ENCODE peak calls at places on chromosome 3, in four cellular contexts. One of them, this sample, is unnamed.

GRCh38 chr3:156379327-156379726 is 175.6 kb downstream of the SSR3 start:
- DNase-seq in fibroblast of lung: no peak
- DNase-seq in ovary: no peak
- DNase-seq in naive thymus-derived CD4-positive, alpha-beta T cell: no peak
- DNase-seq in this sample: no peak

GRCh38 chr3:7275396-7275795 is 414.5 kb downstream of the GRM7 start:
- DNase-seq in fibroblast of lung: no peak
- DNase-seq in ovary: no peak
- DNase-seq in naive thymus-derived CD4-positive, alpha-beta T cell: no peak
- DNase-seq in this sample: no peak

GRCh38 chr3:10164546-10165393 is at the start of gene IRAK2:
- DNase-seq in fibroblast of lung: peak; percentile 43
- DNase-seq in ovary: peak; percentile 82
- DNase-seq in naive thymus-derived CD4-positive, alpha-beta T cell: peak; percentile 57
- DNase-seq in this sample: no peak

GRCh38 chr3:31878231-31878838 is 102.7 kb downstream of the OSBPL10 start:
- DNase-seq in fibroblast of lung: peak; percentile 32
- DNase-seq in ovary: no peak
- DNase-seq in naive thymus-derived CD4-positive, alpha-beta T cell: no peak
- DNase-seq in this sample: no peak

GRCh38 chr3:109803274-109803673 is 465.9 kb upstream of the DPPA4 start:
- DNase-seq in fibroblast of lung: no peak
- DNase-seq in ovary: no peak
- DNase-seq in naive thymus-derived CD4-positive, alpha-beta T cell: no peak
- DNase-seq in this sample: no peak

GRCh38 chr3:132004571-132004970 is 30.2 kb downstream of the CPNE4 start:
- DNase-seq in fibroblast of lung: peak; percentile 13
- DNase-seq in ovary: no peak
- DNase-seq in naive thymus-derived CD4-positive, alpha-beta T cell: no peak
- DNase-seq in this sample: no peak

GRCh38 chr3:146250449-146251382 is at the start of gene PLSCR4:
- DNase-seq in fibroblast of lung: peak; percentile 82
- DNase-seq in ovary: peak; percentile 91
- DNase-seq in naive thymus-derived CD4-positive, alpha-beta T cell: no peak
- DNase-seq in this sample: peak; percentile 28

GRCh38 chr3:117548600-117548999 is 839.0 kb downstream of the TUSC7 start:
- DNase-seq in fibroblast of lung: peak; percentile 27
- DNase-seq in ovary: no peak
- DNase-seq in naive thymus-derived CD4-positive, alpha-beta T cell: no peak
- DNase-seq in this sample: no peak

GRCh38 chr3:70885636-70886035 is 573.2 kb upstream of the MDFIC2 start:
- DNase-seq in fibroblast of lung: no peak
- DNase-seq in ovary: no peak
- DNase-seq in naive thymus-derived CD4-positive, alpha-beta T cell: no peak
- DNase-seq in this sample: no peak

GRCh38 chr3:128505771-128506170 is 12.8 kb upstream of the GATA2 start:
- DNase-seq in fibroblast of lung: no peak
- DNase-seq in ovary: no peak
- DNase-seq in naive thymus-derived CD4-positive, alpha-beta T cell: no peak
- DNase-seq in this sample: no peak

GRCh38 chr3:64150527-64151238 is 74.6 kb downstream of the PRICKLE2 start:
- DNase-seq in fibroblast of lung: peak; percentile 97
- DNase-seq in ovary: peak; percentile 47
- DNase-seq in naive thymus-derived CD4-positive, alpha-beta T cell: no peak
- DNase-seq in this sample: peak; percentile 73

GRCh38 chr3:128413003-128413370 is 53.7 kb downstream of the DNAJB8 start:
- DNase-seq in fibroblast of lung: no peak
- DNase-seq in ovary: no peak
- DNase-seq in naive thymus-derived CD4-positive, alpha-beta T cell: no peak
- DNase-seq in this sample: no peak

GRCh38 chr3:55489804-55490132 is 2.7 kb upstream of the WNT5A start:
- DNase-seq in fibroblast of lung: no peak
- DNase-seq in ovary: peak; percentile 57
- DNase-seq in naive thymus-derived CD4-positive, alpha-beta T cell: no peak
- DNase-seq in this sample: peak; percentile 16

GRCh38 chr3:174089592-174089991 is 692.0 kb downstream of the NLGN1 start:
- DNase-seq in fibroblast of lung: no peak
- DNase-seq in ovary: no peak
- DNase-seq in naive thymus-derived CD4-positive, alpha-beta T cell: no peak
- DNase-seq in this sample: no peak

GRCh38 chr3:14439501-14440167 is 37.2 kb downstream of the SLC6A6 start:
- DNase-seq in fibroblast of lung: peak; percentile 57
- DNase-seq in ovary: peak; percentile 80
- DNase-seq in naive thymus-derived CD4-positive, alpha-beta T cell: no peak
- DNase-seq in this sample: no peak

GRCh38 chr3:64220161-64220560 is 5.1 kb downstream of the PRICKLE2 start:
- DNase-seq in fibroblast of lung: peak; percentile 77
- DNase-seq in ovary: no peak
- DNase-seq in naive thymus-derived CD4-positive, alpha-beta T cell: no peak
- DNase-seq in this sample: peak; percentile 30

GRCh38 chr3:53073553-53074365 is 27.9 kb upstream of the SFMBT1 start:
- DNase-seq in fibroblast of lung: no peak
- DNase-seq in ovary: peak; percentile 35
- DNase-seq in naive thymus-derived CD4-positive, alpha-beta T cell: no peak
- DNase-seq in this sample: no peak

GRCh38 chr3:11391172-11391879 is 119.1 kb downstream of the ATG7 start:
- DNase-seq in fibroblast of lung: no peak
- DNase-seq in ovary: no peak
- DNase-seq in naive thymus-derived CD4-positive, alpha-beta T cell: no peak
- DNase-seq in this sample: no peak

GRCh38 chr3:148184798-148185197 is 512.9 kb upstream of the AGTR1 start:
- DNase-seq in fibroblast of lung: no peak
- DNase-seq in ovary: no peak
- DNase-seq in naive thymus-derived CD4-positive, alpha-beta T cell: no peak
- DNase-seq in this sample: no peak
- H3K27ac ChIP-seq in fibroblast of lung: no peak overlapping the region
- H3K27ac ChIP-seq in ovary: no peak overlapping the region
- H3K27ac ChIP-seq in naive thymus-derived CD4-positive, alpha-beta T cell: no peak overlapping the region
- H3K27ac ChIP-seq in this sample: no peak overlapping the region

DNA sequence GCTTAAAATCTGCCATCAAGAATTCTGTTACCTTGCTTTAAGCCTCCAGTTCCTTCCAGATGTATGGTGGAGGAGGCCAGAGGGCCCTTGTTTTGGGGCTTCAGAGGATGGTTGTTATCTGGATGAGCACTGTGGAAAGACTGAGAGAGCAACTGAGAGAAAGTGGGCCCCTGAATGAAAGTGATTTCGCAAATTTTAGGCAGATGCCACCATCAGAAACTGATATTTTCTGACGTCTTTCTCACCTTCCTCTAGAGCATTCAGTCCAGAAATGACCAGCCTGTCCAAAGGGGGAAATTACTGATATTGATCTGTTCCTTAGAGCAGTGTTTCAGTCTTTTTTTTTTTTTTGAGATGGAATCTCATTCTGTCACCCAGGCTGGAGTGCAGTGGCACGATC is 13.4 kb downstream of the B3GNT5 start:
- DNase-seq in fibroblast of lung: no peak
- DNase-seq in ovary: no peak
- DNase-seq in naive thymus-derived CD4-positive, alpha-beta T cell: no peak
- DNase-seq in this sample: no peak
- H3K27ac ChIP-seq in fibroblast of lung: no peak overlapping the region
- H3K27ac ChIP-seq in ovary: no peak overlapping the region
- H3K27ac ChIP-seq in naive thymus-derived CD4-positive, alpha-beta T cell: no peak overlapping the region
- H3K27ac ChIP-seq in this sample: peak overlapping the region; percentile 95

GRCh38 chr3:185400866-185401265 is 37.9 kb downstream of the MAP3K13 start:
- DNase-seq in fibroblast of lung: no peak
- DNase-seq in ovary: no peak
- DNase-seq in naive thymus-derived CD4-positive, alpha-beta T cell: no peak
- DNase-seq in this sample: peak; percentile 4

GRCh38 chr3:185399629-185400339 is 36.8 kb downstream of the MAP3K13 start:
- DNase-seq in fibroblast of lung: no peak
- DNase-seq in ovary: no peak
- DNase-seq in naive thymus-derived CD4-positive, alpha-beta T cell: no peak
- DNase-seq in this sample: no peak

GRCh38 chr3:185401319-185401955 is 38.5 kb downstream of the MAP3K13 start:
- DNase-seq in fibroblast of lung: peak; percentile 75
- DNase-seq in ovary: no peak
- DNase-seq in naive thymus-derived CD4-positive, alpha-beta T cell: no peak
- DNase-seq in this sample: no peak

GRCh38 chr3:185402561-185402960 is 39.6 kb downstream of the MAP3K13 start:
- DNase-seq in fibroblast of lung: peak; percentile 65
- DNase-seq in ovary: no peak
- DNase-seq in naive thymus-derived CD4-positive, alpha-beta T cell: no peak
- DNase-seq in this sample: peak; percentile 45

GRCh38 chr3:185400340-185400667 is 37.4 kb downstream of the MAP3K13 start:
- DNase-seq in fibroblast of lung: peak; percentile 31
- DNase-seq in ovary: no peak
- DNase-seq in naive thymus-derived CD4-positive, alpha-beta T cell: no peak
- DNase-seq in this sample: peak; percentile 2
- H3K27ac ChIP-seq in fibroblast of lung: no peak overlapping the region
- H3K27ac ChIP-seq in ovary: no peak overlapping the region
- H3K27ac ChIP-seq in naive thymus-derived CD4-positive, alpha-beta T cell: no peak overlapping the region
- H3K27ac ChIP-seq in this sample: no peak overlapping the region

GRCh38 chr3:48567500-48567899 is 3.9 kb upstream of the UCN2 start:
- DNase-seq in fibroblast of lung: no peak
- DNase-seq in ovary: no peak
- DNase-seq in naive thymus-derived CD4-positive, alpha-beta T cell: no peak
- DNase-seq in this sample: no peak
- H3K27ac ChIP-seq in fibroblast of lung: no peak overlapping the region
- H3K27ac ChIP-seq in ovary: no peak overlapping the region
- H3K27ac ChIP-seq in naive thymus-derived CD4-positive, alpha-beta T cell: no peak overlapping the region
- H3K27ac ChIP-seq in this sample: no peak overlapping the region

DNA sequence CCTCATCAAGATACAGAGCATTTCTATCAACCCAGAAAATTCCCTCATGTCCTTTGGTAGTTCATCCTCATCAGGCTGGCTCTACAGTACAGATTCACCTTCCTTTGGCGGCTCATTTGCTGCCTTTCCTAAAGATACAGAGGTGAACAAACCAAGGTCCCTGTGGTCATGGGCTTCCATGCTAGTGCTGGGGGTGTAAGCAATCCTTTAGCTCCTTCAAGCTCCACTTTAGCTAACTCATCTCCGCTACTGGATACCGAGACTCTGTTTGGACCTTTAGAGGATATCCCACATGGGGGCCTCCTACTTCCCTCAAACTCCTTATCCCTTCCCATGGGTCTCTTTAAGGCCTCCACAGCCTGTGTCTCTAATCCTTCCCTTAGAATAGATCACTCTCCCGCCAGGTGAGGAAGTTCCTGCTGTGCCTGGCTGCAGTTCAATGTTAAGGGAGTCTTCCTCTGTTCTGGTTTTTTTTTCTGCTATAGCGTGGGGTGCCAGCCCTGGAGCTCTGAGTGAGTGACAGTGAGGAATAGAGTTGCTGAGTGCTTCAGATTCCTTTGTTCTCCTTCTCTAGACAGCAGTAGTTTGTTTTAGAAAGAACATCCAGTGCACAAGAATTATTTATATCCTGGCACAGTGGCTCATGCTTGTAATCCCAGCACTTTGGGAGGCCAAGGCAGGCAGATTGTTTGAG is 30.7 kb downstream of the CLEC3B start:
- DNase-seq in fibroblast of lung: peak; percentile 28
- DNase-seq in ovary: no peak
- DNase-seq in naive thymus-derived CD4-positive, alpha-beta T cell: no peak
- DNase-seq in this sample: no peak
- H3K27ac ChIP-seq in fibroblast of lung: peak overlapping the region; percentile 88
- H3K27ac ChIP-seq in ovary: no peak overlapping the region
- H3K27ac ChIP-seq in naive thymus-derived CD4-positive, alpha-beta T cell: no peak overlapping the region
- H3K27ac ChIP-seq in this sample: no peak overlapping the region

GRCh38 chr3:69244036-69244435 is 121.6 kb upstream of the LMOD3 start:
- DNase-seq in fibroblast of lung: no peak
- DNase-seq in ovary: no peak
- DNase-seq in naive thymus-derived CD4-positive, alpha-beta T cell: no peak
- DNase-seq in this sample: no peak

GRCh38 chr3:69250014-69250413 is 127.6 kb upstream of the LMOD3 start:
- DNase-seq in fibroblast of lung: peak; percentile 34
- DNase-seq in ovary: no peak
- DNase-seq in naive thymus-derived CD4-positive, alpha-beta T cell: no peak
- DNase-seq in this sample: no peak

GRCh38 chr3:69248394-69248793 is 126.0 kb upstream of the LMOD3 start:
- DNase-seq in fibroblast of lung: no peak
- DNase-seq in ovary: no peak
- DNase-seq in naive thymus-derived CD4-positive, alpha-beta T cell: no peak
- DNase-seq in this sample: no peak

GRCh38 chr3:69249001-69249400 is 126.6 kb upstream of the LMOD3 start:
- DNase-seq in fibroblast of lung: no peak
- DNase-seq in ovary: no peak
- DNase-seq in naive thymus-derived CD4-positive, alpha-beta T cell: no peak
- DNase-seq in this sample: no peak

GRCh38 chr3:69246612-69247011 is 124.2 kb upstream of the LMOD3 start:
- DNase-seq in fibroblast of lung: no peak
- DNase-seq in ovary: no peak
- DNase-seq in naive thymus-derived CD4-positive, alpha-beta T cell: no peak
- DNase-seq in this sample: no peak
- H3K27ac ChIP-seq in fibroblast of lung: no peak overlapping the region
- H3K27ac ChIP-seq in ovary: no peak overlapping the region
- H3K27ac ChIP-seq in naive thymus-derived CD4-positive, alpha-beta T cell: no peak overlapping the region
- H3K27ac ChIP-seq in this sample: no peak overlapping the region

GRCh38 chr3:56754753-56755365 is 46.9 kb downstream of the ARHGEF3 start:
- DNase-seq in fibroblast of lung: no peak
- DNase-seq in ovary: peak; percentile 49
- DNase-seq in naive thymus-derived CD4-positive, alpha-beta T cell: peak; percentile 14
- DNase-seq in this sample: no peak
- H3K27ac ChIP-seq in fibroblast of lung: no peak overlapping the region
- H3K27ac ChIP-seq in ovary: peak overlapping the region; percentile 8
- H3K27ac ChIP-seq in naive thymus-derived CD4-positive, alpha-beta T cell: peak overlapping the region; percentile 76
- H3K27ac ChIP-seq in this sample: no peak overlapping the region